ENCODE peak calls at places on chromosomes 1 and 21, in six cellular contexts. C is amygdala, B is left ventricle myocardium superior, X is NAMALWA, W is WTC11, Y is AG04450. N is an unnamed sample.
A peak's percentile ranks its signal among the peaks of the same experiment; 100 is the strongest.

GRCh38 chr1:12143631-12144155 is 23.1 kb upstream of the TNFRSF1B start:
- DNase-seq in X (peak; percentile 51), W (no peak), C (peak; percentile 39), B (peak; percentile 82), Y (peak; percentile 94), N (no peak)

GRCh38 chr1:30743584-30744059 is 14.0 kb downstream of the LAPTM5 start:
- DNase-seq in C (no peak), Y (no peak), W (no peak), B (no peak), X (peak; percentile 87), N (no peak)

GRCh38 chr1:41467673-41468072 is 16.8 kb downstream of the EDN2 start:
- DNase-seq in W (no peak), X (no peak), Y (no peak), B (no peak), C (no peak), N (no peak)

GRCh38 chr1:201495447-201496295 is 11.3 kb downstream of the CSRP1 start:
- DNase-seq in Y (no peak), C (peak; percentile 82), X (no peak), W (no peak), B (peak; percentile 85), N (peak; percentile 35)

GRCh38 chr21:39020751-39021474 is 162.3 kb downstream of the PSMG1 start:
- DNase-seq in Y (no peak), B (peak; percentile 52), X (no peak), C (no peak), W (no peak), N (no peak)

GRCh38 chr1:235999259-235999925 is 65.5 kb downstream of the NID1 start:
- DNase-seq in Y (peak; percentile 74), B (no peak), X (no peak), C (no peak), W (no peak), N (no peak)

GRCh38 chr21:32278068-32278467 is 781 bp downstream of the MIS18A start:
- DNase-seq in Y (no peak), B (no peak), C (no peak), W (no peak), X (peak; percentile 30), N (peak; percentile 20)

GRCh38 chr1:106699436-106699835 is 357.0 kb upstream of the PRMT6 start:
- DNase-seq in Y (no peak), W (no peak), B (no peak), X (no peak), C (no peak), N (no peak)

GRCh38 chr21:15065381-15066230 is 806 bp upstream of the NRIP1 start:
- DNase-seq in W (peak; percentile 53), Y (peak; percentile 59), B (peak; percentile 85), C (peak; percentile 76), X (no peak), N (peak; percentile 88)

GRCh38 chr1:156666862-156667609 is 10.2 kb downstream of the NES start:
- DNase-seq in Y (no peak), W (no peak), B (peak; percentile 43), C (no peak), X (no peak), N (no peak)

GRCh38 chr1:62436466-62437272 is at the start of gene USP1:
- DNase-seq in Y (peak; percentile 99), C (peak; percentile 99), B (peak; percentile 96), X (peak; percentile 100), W (peak; percentile 96), N (peak; percentile 100)

GRCh38 chr1:52072291-52072690 is 16.2 kb downstream of the BTF3L4 start:
- DNase-seq in W (no peak), Y (no peak), C (no peak), B (no peak), X (no peak), N (no peak)